ENCODE peak calls at places on chromosomes 16 and 17, in nine cellular contexts. H, C, X, B, T, D, E, V and A are unnamed samples.
A peak's percentile ranks its signal among the peaks of the same experiment; 100 is the strongest.

GRCh38 chr17:17254026-17254425 is 17.1 kb upstream of the FLCN start:
- DNase-seq in H (no peak), C (no peak), X (no peak), B (no peak), T (no peak), D (no peak), E (no peak), V (no peak), A (no peak)

GRCh38 chr16:56753410-56753809 is 23.5 kb downstream of the NUP93 start:
- DNase-seq in H (peak; percentile 50), C (no peak), X (no peak), B (no peak), T (no peak), D (no peak), E (no peak), V (no peak), A (no peak)

GRCh38 chr17:14471052-14471451 is 170.2 kb downstream of the HS3ST3B1 start:
- DNase-seq in H (peak; percentile 6), C (no peak), X (no peak), B (no peak), T (peak; percentile 51), D (no peak), E (no peak), V (no peak), A (no peak)

GRCh38 chr16:17222756-17223411 is 247.9 kb downstream of the XYLT1 start:
- DNase-seq in H (no peak), C (no peak), X (no peak), B (no peak), T (no peak), D (no peak), E (no peak), V (no peak), A (no peak)

GRCh38 chr16:24748242-24748641 is 18.8 kb downstream of the TNRC6A start:
- DNase-seq in H (peak; percentile 91), C (no peak), X (no peak), B (no peak), T (peak; percentile 87), D (no peak), E (peak; percentile 12), V (no peak), A (no peak)

GRCh38 chr16:11138026-11138768 is 117.8 kb downstream of the SOCS1 start:
- DNase-seq in H (no peak), C (no peak), X (no peak), B (no peak), T (no peak), D (no peak), E (peak; percentile 40), V (no peak), A (no peak)

GRCh38 chr17:44829558-44830358 is at the start of gene GJC1:
- DNase-seq in H (no peak), C (peak; percentile 64), X (peak; percentile 13), B (no peak), T (no peak), D (no peak), E (peak; percentile 28), V (no peak), A (peak; percentile 47)

GRCh38 chr16:53689636-53690035 is 14.0 kb downstream of the RPGRIP1L start:
- DNase-seq in H (no peak), C (no peak), X (no peak), B (no peak), T (no peak), D (no peak), E (no peak), V (no peak), A (no peak)

GRCh38 chr16:80700558-80700957 is 103.8 kb downstream of the CDYL2 start:
- DNase-seq in H (no peak), C (no peak), X (no peak), B (no peak), T (no peak), D (no peak), E (no peak), V (no peak), A (no peak)

GRCh38 chr16:11835309-11835708 is 16.0 kb downstream of the RSL1D1 start:
- DNase-seq in H (no peak), C (no peak), X (no peak), B (no peak), T (no peak), D (no peak), E (no peak), V (no peak), A (no peak)

GRCh38 chr16:77657016-77657415 is 65.3 kb upstream of the NUDT7 start:
- DNase-seq in H (peak; percentile 17), C (no peak), X (no peak), B (no peak), T (no peak), D (no peak), E (peak; percentile 2), V (no peak), A (no peak)

GRCh38 chr16:67150833-67151396 is at the start of gene B3GNT9:
- DNase-seq in H (peak; percentile 80), C (peak; percentile 69), X (no peak), B (no peak), T (peak; percentile 56), D (peak; percentile 73), E (peak; percentile 56), V (peak; percentile 49), A (peak; percentile 50)

GRCh38 chr17:57651451-57651850 is 93.6 kb downstream of the CCDC182 start:
- DNase-seq in H (no peak), C (no peak), X (no peak), B (no peak), T (no peak), D (no peak), E (no peak), V (no peak), A (no peak)

GRCh38 chr17:71966459-71967313 is 154.1 kb upstream of the SOX9 start:
- DNase-seq in H (no peak), C (no peak), X (no peak), B (no peak), T (no peak), D (no peak), E (no peak), V (no peak), A (no peak)

GRCh38 chr17:77677210-77677609 is 281.3 kb upstream of the TNRC6C start:
- DNase-seq in H (no peak), C (no peak), X (no peak), B (no peak), T (no peak), D (no peak), E (no peak), V (no peak), A (no peak)

GRCh38 chr17:49523706-49524472 is 28.8 kb downstream of the NGFR start:
- DNase-seq in H (no peak), C (peak; percentile 55), X (no peak), B (no peak), T (no peak), D (peak; percentile 31), E (peak; percentile 71), V (no peak), A (peak; percentile 91)

GRCh38 chr17:45749831-45750335 is 34.2 kb upstream of the CRHR1 start:
- DNase-seq in H (no peak), C (no peak), X (no peak), B (no peak), T (no peak), D (no peak), E (no peak), V (peak; percentile 30), A (no peak)

GRCh38 chr17:17191961-17192381 is 14.2 kb downstream of the PLD6 start:
- DNase-seq in H (no peak), C (no peak), X (no peak), B (no peak), T (no peak), D (no peak), E (no peak), V (no peak), A (no peak)

GRCh38 chr17:50379733-50380132 is 6.7 kb downstream of the EME1 start:
- DNase-seq in H (no peak), C (no peak), X (no peak), B (no peak), T (no peak), D (no peak), E (no peak), V (no peak), A (no peak)

GRCh38 chr17:14745541-14745940 is 444.7 kb downstream of the HS3ST3B1 start:
- DNase-seq in H (peak; percentile 19), C (no peak), X (no peak), B (no peak), T (no peak), D (no peak), E (no peak), V (no peak), A (no peak)

GRCh38 chr16:56389554-56389953 is 35.8 kb downstream of the AMFR start:
- DNase-seq in H (peak; percentile 81), C (no peak), X (no peak), B (no peak), T (peak; percentile 94), D (no peak), E (no peak), V (no peak), A (no peak)

GRCh38 chr16:29710227-29711219 is 31.5 kb downstream of the QPRT start:
- DNase-seq in H (peak; percentile 82), C (no peak), X (peak; percentile 62), B (no peak), T (peak; percentile 39), D (no peak), E (peak; percentile 53), V (no peak), A (peak; percentile 38)

GRCh38 chr17:29771561-29771960 is 148.8 kb upstream of the CORO6 start:
- DNase-seq in H (no peak), C (no peak), X (no peak), B (no peak), T (no peak), D (no peak), E (no peak), V (no peak), A (no peak)